ENCODE peak calls at places on chromosomes 16 and 17, in seven cellular contexts. S is activated gamma-delta T cell treated with anti-CD3 and anti-CD28 coated beads, Interleukin-2, amount 50 U/mL, for 16 hours; K is uterus; G is stimulated activated CD4-positive, alpha-beta T cell treated with anti-CD3 and anti-CD28 coated beads, Interleukin-15, amount 100 ng/mL, for 1 hour; T is GM12865; V is HCT116; F is NCI-H2029. D is an unnamed sample.

GRCh38 chr17:68603027-68603426 is 1.9 kb upstream of the FAM20A start:
- DNase-seq in T (no peak), K (no peak), V (no peak), G (no peak), F (no peak), S (no peak), D (no peak)

GRCh38 chr16:30893744-30894539 is at the start of gene BCL7C:
- DNase-seq in T (peak), G (peak), S (peak), F (peak), K (peak), V (peak), D (peak)

GRCh38 chr17:68534714-68535113 is 22.5 kb downstream of the PRKAR1A start:
- DNase-seq in V (no peak), K (no peak), G (no peak), F (no peak), T (no peak), S (no peak), D (no peak)

GRCh38 chr17:17870292-17870691 is 33.5 kb upstream of the SREBF1 start:
- DNase-seq in F (no peak), K (no peak), V (no peak), G (no peak), T (peak), S (no peak), D (no peak)

GRCh38 chr17:740240-741055 is 8.1 kb downstream of the TLCD3A start:
- DNase-seq in F (no peak), V (no peak), G (no peak), S (no peak), K (no peak), T (peak), D (no peak)

GRCh38 chr17:74078363-74078762 is 125.1 kb upstream of the RPL38 start:
- DNase-seq in K (no peak), V (no peak), S (no peak), G (no peak), F (no peak), T (no peak), D (no peak)

GRCh38 chr17:77208217-77208808 is 67.5 kb downstream of the SEC14L1 start:
- DNase-seq in S (no peak), F (no peak), G (no peak), T (no peak), V (no peak), K (peak), D (no peak)

GRCh38 chr16:83185902-83186301 is 559.1 kb downstream of the CDH13 start:
- DNase-seq in V (no peak), K (no peak), G (no peak), T (no peak), F (no peak), S (no peak), D (no peak)

GRCh38 chr16:85334718-85335583 is 222.7 kb upstream of the CIBAR2 start:
- DNase-seq in G (no peak), S (no peak), F (no peak), K (no peak), T (no peak), V (no peak), D (no peak)

GRCh38 chr17:73998246-73999220 is 204.9 kb upstream of the RPL38 start:
- DNase-seq in K (peak), F (peak), V (peak), T (peak), G (peak), S (peak), D (peak)

GRCh38 chr16:73405851-73406250 is 357.9 kb upstream of the ZFHX3 start:
- DNase-seq in V (no peak), F (no peak), K (no peak), G (no peak), T (no peak), S (no peak), D (no peak)

GRCh38 chr17:68462381-68463210 is 5.3 kb upstream of the WIPI1 start:
- DNase-seq in K (peak), V (peak), F (peak), G (peak), T (peak), S (peak), D (no peak)

GRCh38 chr17:34567665-34568064 is 11.7 kb upstream of the TMEM132E start:
- DNase-seq in K (no peak), F (no peak), V (no peak), G (no peak), T (no peak), S (no peak), D (no peak)

GRCh38 chr17:4934173-4934979 is 2.3 kb downstream of the GP1BA start:
- DNase-seq in F (peak), S (no peak), V (no peak), T (peak), G (no peak), K (no peak), D (no peak)

GRCh38 chr17:40306395-40306794 is 2.6 kb upstream of the RARA start:
- DNase-seq in V (no peak), S (no peak), F (no peak), K (no peak), T (no peak), G (no peak), D (no peak)

GRCh38 chr17:10121971-10122707 is 76.3 kb downstream of the GAS7 start:
- DNase-seq in F (no peak), S (peak), T (peak), V (no peak), G (no peak), K (peak), D (no peak)

GRCh38 chr16:82062645-82063058 is 27.6 kb downstream of the HSD17B2 start:
- DNase-seq in T (no peak), K (peak), S (no peak), F (no peak), G (no peak), V (no peak), D (no peak)

D was measured in stimulated activated CD8-positive, alpha-beta memory T cell treated with anti-CD3 and anti-CD28 coated beads, Interleukin-15, amount 100 ng/mL, for 24 hours.